ENCODE peak calls at places on chromosome 15, in ten cellular contexts. Q, C, Z, N, W, P, D, V, E and U are unnamed samples.
A peak's percentile ranks its signal among the peaks of the same experiment; 100 is the strongest.

GRCh38 chr15:98720036-98720435 is 71.7 kb downstream of the IGF1R start:
- DNase-seq in C (no peak), P (no peak), Q (no peak), Z (no peak), E (no peak), N (no peak), D (no peak), V (no peak), W (no peak), U (no peak)

GRCh38 chr15:45714501-45715488 is 80.0 kb downstream of the SQOR start:
- DNase-seq in V (peak; percentile 49), Q (peak; percentile 42), D (peak; percentile 48), Z (peak; percentile 22), C (peak; percentile 41), E (no peak), W (peak; percentile 52), P (peak; percentile 6), N (peak; percentile 53), U (peak; percentile 51)

GRCh38 chr15:36856339-36856973 is 243.9 kb downstream of the MEIS2 start:
- DNase-seq in C (no peak), N (no peak), Z (no peak), D (no peak), W (no peak), V (no peak), P (no peak), E (no peak), Q (no peak), U (no peak)

GRCh38 chr15:72782993-72783562 is 480 bp downstream of the ADPGK start:
- DNase-seq in Z (peak; percentile 32), N (peak; percentile 39), C (peak; percentile 41), Q (peak; percentile 80), V (peak; percentile 55), E (peak; percentile 72), W (peak; percentile 30), P (no peak), D (no peak), U (no peak)

GRCh38 chr15:34791701-34792100 is 3.6 kb downstream of the ACTC1 start:
- DNase-seq in C (no peak), Q (no peak), P (no peak), Z (no peak), N (no peak), W (no peak), V (no peak), D (no peak), E (no peak), U (no peak)

GRCh38 chr15:62124176-62124952 is 40.7 kb downstream of the C2CD4B start:
- DNase-seq in N (no peak), P (peak; percentile 53), Q (no peak), Z (no peak), W (no peak), D (no peak), V (no peak), C (no peak), E (no peak), U (no peak)

GRCh38 chr15:82047493-82048446 is 2.0 kb upstream of the MEX3B start:
- DNase-seq in D (no peak), E (no peak), V (no peak), N (peak; percentile 1), C (peak; percentile 9), W (no peak), P (peak; percentile 31), Z (no peak), Q (no peak), U (no peak)

GRCh38 chr15:67853454-67853853 is 13.6 kb upstream of the RNU6-1 start:
- DNase-seq in E (no peak), Z (no peak), Q (no peak), W (no peak), V (no peak), N (no peak), C (no peak), P (no peak), D (no peak), U (no peak)

GRCh38 chr15:77798151-77798550 is 165.4 kb upstream of the LINGO1 start:
- DNase-seq in W (no peak), D (no peak), C (no peak), P (no peak), Z (no peak), Q (no peak), N (no peak), V (no peak), E (no peak), U (no peak)

GRCh38 chr15:67547836-67548531 is 5.5 kb downstream of the MAP2K5 start:
- DNase-seq in Q (no peak), C (no peak), Z (peak; percentile 20), D (no peak), P (peak; percentile 43), E (no peak), V (no peak), W (no peak), N (peak; percentile 35), U (no peak)

GRCh38 chr15:95326689-95327525 is 1003.6 kb upstream of the NR2F2 start:
- DNase-seq in Q (no peak), W (no peak), D (peak; percentile 69), C (no peak), E (no peak), V (no peak), N (no peak), Z (no peak), P (no peak), U (no peak)

GRCh38 chr15:87572381-87572780 is 684.2 kb downstream of the NTRK3 start:
- DNase-seq in E (no peak), P (peak; percentile 15), Q (no peak), C (no peak), W (no peak), D (no peak), Z (no peak), N (no peak), V (no peak), U (no peak)